ENCODE peak calls at places on chromosomes 7 and 10, in six cellular contexts. G, F, Z, M, T and L are unnamed samples.
A peak's percentile ranks its signal among the peaks of the same experiment; 100 is the strongest.

GRCh38 chr7:26688936-26689506 is 175.4 kb downstream of the SKAP2 start:
- DNase-seq in G (no peak), T (no peak), F (no peak), Z (no peak), M (peak; percentile 95), L (no peak)

GRCh38 chr7:73448609-73449008 is 15.0 kb downstream of the FZD9 start:
- DNase-seq in T (no peak), Z (no peak), G (no peak), M (no peak), F (no peak), L (no peak)

GRCh38 chr10:51260376-51260775 is 186.1 kb downstream of the PRKG1 start:
- DNase-seq in Z (no peak), T (no peak), F (no peak), M (no peak), G (no peak), L (no peak)

GRCh38 chr7:86013662-86014061 is 630.0 kb upstream of the GRM3 start:
- DNase-seq in Z (no peak), G (no peak), F (no peak), T (no peak), M (no peak), L (no peak)

GRCh38 chr10:89241491-89242339 is 9.9 kb downstream of the LIPA start:
- DNase-seq in T (no peak), F (peak; percentile 52), G (peak; percentile 36), Z (no peak), M (no peak), L (no peak)

GRCh38 chr7:141891338-141891737 is 24.9 kb upstream of the OR9A4 start:
- DNase-seq in Z (no peak), M (peak; percentile 28), F (no peak), T (no peak), G (no peak), L (no peak)

GRCh38 chr7:116426428-116427156 is 72.9 kb upstream of the CAV2 start:
- DNase-seq in M (no peak), G (no peak), Z (peak; percentile 69), F (peak; percentile 89), T (no peak), L (peak; percentile 83)

GRCh38 chr7:77753173-77753572 is 45.1 kb downstream of the TMEM60 start:
- DNase-seq in M (no peak), F (no peak), G (no peak), T (no peak), Z (no peak), L (no peak)

GRCh38 chr7:24882989-24883631 is 96.9 kb downstream of the OSBPL3 start:
- DNase-seq in F (peak; percentile 86), T (no peak), G (no peak), M (no peak), Z (peak; percentile 72), L (peak; percentile 46)

GRCh38 chr7:50697686-50698085 is 85.0 kb downstream of the GRB10 start:
- DNase-seq in G (no peak), Z (no peak), M (no peak), F (no peak), T (no peak), L (no peak)

GRCh38 chr10:34116220-34116623 is 698.9 kb downstream of the PARD3 start:
- DNase-seq in F (no peak), M (no peak), G (no peak), Z (no peak), T (no peak), L (no peak)

GRCh38 chr7:132066776-132067175 is 509.5 kb downstream of the PLXNA4 start:
- DNase-seq in F (peak; percentile 43), T (no peak), M (no peak), Z (no peak), G (no peak), L (no peak)

GRCh38 chr7:128794436-128794835 is 2.7 kb downstream of the CCDC136 start:
- DNase-seq in Z (no peak), F (no peak), M (no peak), T (no peak), G (no peak), L (no peak)

GRCh38 chr10:13184726-13185514 is 23.6 kb downstream of the MCM10 start:
- DNase-seq in Z (no peak), T (peak; percentile 71), G (no peak), M (no peak), F (peak; percentile 6), L (no peak)